ENCODE peak calls at places on chromosomes 2 and 18, in nine cellular contexts. P is NT2/D1; D is CD8-positive, alpha-beta T cell; J is fibroblast of pulmonary artery; I is GM23338; Z is mesendoderm; C is breast epithelium; U is GM23248; E is kidney. W is an unnamed sample.

GRCh38 chr2:154837035-154837434 is 138.5 kb downstream of the KCNJ3 start:
- DNase-seq in P (no peak), D (no peak), J (no peak), I (no peak), Z (no peak), C (no peak), U (no peak), E (no peak), W (no peak)

GRCh38 chr2:179682756-179683155 is 178.7 kb downstream of the ZNF385B start:
- DNase-seq in P (no peak), D (no peak), J (no peak), I (no peak), Z (no peak), C (no peak), U (no peak), E (no peak), W (no peak)

GRCh38 chr2:38539086-38539485 is 63.6 kb downstream of the HNRNPLL start:
- DNase-seq in P (no peak), D (no peak), J (no peak), I (peak), Z (peak), C (no peak), U (no peak), E (no peak), W (no peak)

GRCh38 chr2:118667366-118667765 is 180.1 kb downstream of the EN1 start:
- DNase-seq in P (no peak), D (no peak), J (no peak), I (no peak), Z (no peak), C (no peak), U (peak), E (no peak), W (no peak)

GRCh38 chr2:9712263-9712662 is 81.5 kb upstream of the YWHAQ start:
- DNase-seq in P (no peak), D (no peak), J (no peak), I (no peak), Z (no peak), C (no peak), U (no peak), E (no peak), W (no peak)

GRCh38 chr2:85972355-85972754 is 83.6 kb upstream of the ST3GAL5 start:
- DNase-seq in P (no peak), D (no peak), J (no peak), I (no peak), Z (no peak), C (no peak), U (no peak), E (no peak), W (no peak)

GRCh38 chr2:48560546-48561209 is 30.7 kb downstream of the STON1 start:
- DNase-seq in P (peak), D (no peak), J (no peak), I (peak), Z (peak), C (no peak), U (no peak), E (no peak), W (no peak)

GRCh38 chr2:109632158-109632789 is 18.1 kb downstream of the SOWAHC start:
- DNase-seq in P (no peak), D (no peak), J (no peak), I (no peak), Z (no peak), C (no peak), U (no peak), E (no peak), W (no peak)

GRCh38 chr18:35005963-35006577 is 35.1 kb upstream of the MAPRE2 start:
- DNase-seq in P (peak), D (no peak), J (peak), I (peak), Z (peak), C (no peak), U (peak), E (no peak), W (peak)

GRCh38 chr2:149650006-149650405 is 62.4 kb upstream of the MMADHC start:
- DNase-seq in P (no peak), D (no peak), J (peak), I (no peak), Z (no peak), C (no peak), U (peak), E (no peak), W (peak)

GRCh38 chr2:71613953-71614925 is 160.9 kb downstream of the DYSF start:
- DNase-seq in P (no peak), D (no peak), J (no peak), I (no peak), Z (no peak), C (peak), U (no peak), E (peak), W (no peak)

GRCh38 chr2:68675470-68675869 is 32.1 kb downstream of the PROKR1 start:
- DNase-seq in P (no peak), D (no peak), J (no peak), I (no peak), Z (no peak), C (no peak), U (no peak), E (no peak), W (no peak)
- H3K4me3 ChIP-seq in P (no peak), D (no peak), J (no peak), I (no peak), Z (no peak), C (no peak), U (no peak), E (no peak), W (no peak)

GRCh38 chr18:11040823-11041712 is 108.3 kb downstream of the PIEZO2 start:
- DNase-seq in P (peak), D (no peak), J (peak), I (peak), Z (peak), C (no peak), U (peak), E (no peak), W (peak)
- H3K4me3 ChIP-seq in P (no peak), D (no peak), J (no peak), I (no peak), Z (no peak), C (no peak), U (no peak), E (no peak), W (no peak)

GRCh38 chr2:49972699-49973098 is 818.4 kb upstream of the FSHR start:
- DNase-seq in P (peak), D (no peak), J (no peak), I (peak), Z (peak), C (no peak), U (no peak), E (no peak), W (no peak)

GRCh38 chr2:49971453-49971852 is 817.1 kb upstream of the FSHR start:
- DNase-seq in P (no peak), D (no peak), J (no peak), I (no peak), Z (no peak), C (no peak), U (no peak), E (no peak), W (no peak)

GRCh38 chr2:49978341-49978740 is 824.0 kb upstream of the FSHR start:
- DNase-seq in P (no peak), D (no peak), J (no peak), I (peak), Z (no peak), C (no peak), U (no peak), E (no peak), W (no peak)

GRCh38 chr2:49973917-49974368 is 819.6 kb upstream of the FSHR start:
- DNase-seq in P (no peak), D (peak), J (peak), I (peak), Z (peak), C (peak), U (peak), E (peak), W (peak)
- H3K4me3 ChIP-seq in P (no peak), D (peak), J (peak), I (peak), Z (no peak), C (peak), U (peak), E (peak), W (no peak)

GRCh38 chr2:181235683-181236459 is 221.3 kb upstream of the ITGA4 start:
- DNase-seq in P (no peak), D (no peak), J (no peak), I (no peak), Z (no peak), C (no peak), U (no peak), E (no peak), W (no peak)

GRCh38 chr2:181234429-181235410 is 222.5 kb upstream of the ITGA4 start:
- DNase-seq in P (no peak), D (no peak), J (no peak), I (no peak), Z (peak), C (no peak), U (no peak), E (no peak), W (no peak)

GRCh38 chr2:181231151-181231550 is 226.0 kb upstream of the ITGA4 start:
- DNase-seq in P (no peak), D (no peak), J (no peak), I (peak), Z (peak), C (no peak), U (peak), E (no peak), W (no peak)

GRCh38 chr2:181228661-181229060 is 228.5 kb upstream of the ITGA4 start:
- DNase-seq in P (no peak), D (no peak), J (no peak), I (no peak), Z (no peak), C (no peak), U (no peak), E (no peak), W (no peak)

GRCh38 chr2:181231886-181232644 is 225.1 kb upstream of the ITGA4 start:
- DNase-seq in P (no peak), D (no peak), J (no peak), I (no peak), Z (no peak), C (no peak), U (peak), E (no peak), W (peak)
- H3K4me3 ChIP-seq in P (no peak), D (no peak), J (no peak), I (no peak), Z (no peak), C (no peak), U (no peak), E (no peak), W (no peak)

GRCh38 chr2:96819101-96819875 is 3.2 kb downstream of the CNNM3 start:
- DNase-seq in P (no peak), D (no peak), J (no peak), I (no peak), Z (peak), C (no peak), U (no peak), E (peak), W (no peak)
- H3K4me3 ChIP-seq in P (no peak), D (no peak), J (no peak), I (peak), Z (no peak), C (no peak), U (no peak), E (peak), W (no peak)

GRCh38 chr2:33144243-33144642 is 197.5 kb downstream of the LTBP1 start:
- DNase-seq in P (no peak), D (no peak), J (peak), I (no peak), Z (no peak), C (no peak), U (no peak), E (no peak), W (peak)

GRCh38 chr2:33141476-33141875 is 194.7 kb downstream of the LTBP1 start:
- DNase-seq in P (no peak), D (no peak), J (no peak), I (no peak), Z (no peak), C (no peak), U (no peak), E (no peak), W (no peak)

GRCh38 chr2:33145459-33145858 is 198.7 kb downstream of the LTBP1 start:
- DNase-seq in P (no peak), D (no peak), J (peak), I (no peak), Z (no peak), C (no peak), U (peak), E (no peak), W (peak)

GRCh38 chr2:33146112-33146511 is 199.4 kb downstream of the LTBP1 start:
- DNase-seq in P (no peak), D (no peak), J (peak), I (no peak), Z (no peak), C (no peak), U (peak), E (no peak), W (peak)

GRCh38 chr2:33142874-33143273 is 196.1 kb downstream of the LTBP1 start:
- DNase-seq in P (no peak), D (no peak), J (no peak), I (no peak), Z (no peak), C (no peak), U (no peak), E (no peak), W (peak)
- H3K4me3 ChIP-seq in P (no peak), D (no peak), J (no peak), I (no peak), Z (no peak), C (no peak), U (no peak), E (no peak), W (no peak)

GRCh38 chr2:236895497-236895896 is 190.2 kb upstream of the COPS8 start:
- DNase-seq in P (no peak), D (no peak), J (no peak), I (no peak), Z (no peak), C (no peak), U (no peak), E (no peak), W (no peak)

GRCh38 chr2:236889791-236890704 is 195.6 kb upstream of the COPS8 start:
- DNase-seq in P (no peak), D (no peak), J (no peak), I (no peak), Z (peak), C (no peak), U (no peak), E (no peak), W (no peak)

GRCh38 chr2:236896677-236897076 is 189.0 kb upstream of the COPS8 start:
- DNase-seq in P (no peak), D (no peak), J (no peak), I (no peak), Z (no peak), C (no peak), U (no peak), E (no peak), W (no peak)

GRCh38 chr2:236892721-236893120 is 193.0 kb upstream of the COPS8 start:
- DNase-seq in P (no peak), D (no peak), J (no peak), I (no peak), Z (no peak), C (no peak), U (no peak), E (no peak), W (no peak)

GRCh38 chr2:236894791-236895190 is 190.9 kb upstream of the COPS8 start:
- DNase-seq in P (no peak), D (no peak), J (no peak), I (no peak), Z (no peak), C (no peak), U (no peak), E (no peak), W (no peak)
- H3K4me3 ChIP-seq in P (no peak), D (no peak), J (no peak), I (no peak), Z (no peak), C (no peak), U (no peak), E (no peak), W (no peak)

DNA sequence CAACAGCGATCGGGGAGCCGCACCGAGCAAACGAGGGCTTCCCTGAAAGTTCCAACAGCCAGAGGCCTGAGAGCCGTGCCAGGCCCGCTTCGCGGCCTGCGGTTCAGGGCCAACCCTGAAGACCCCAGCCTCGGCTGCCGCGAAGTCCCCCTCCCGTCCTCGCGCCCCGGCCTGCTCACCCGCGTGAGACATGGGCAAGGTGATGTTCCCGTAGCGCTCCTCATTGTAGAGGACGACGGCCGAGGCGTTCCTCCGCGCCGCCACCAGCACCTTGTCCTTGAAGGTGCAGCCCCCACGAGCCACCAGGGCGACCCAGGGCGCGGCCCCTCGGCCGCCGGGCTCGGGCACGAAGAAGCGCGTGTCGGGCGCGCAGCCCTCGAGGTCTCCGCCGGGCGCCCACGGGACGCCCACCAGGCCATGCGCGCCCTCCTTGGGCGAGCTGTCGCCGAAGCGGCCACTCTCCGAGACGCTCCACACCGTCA is 510 bp downstream of the RNF149 start:
- DNase-seq in P (no peak), D (no peak), J (peak), I (peak), Z (peak), C (no peak), U (peak), E (no peak), W (peak)
- H3K4me3 ChIP-seq in P (peak), D (peak), J (peak), I (peak), Z (peak), C (peak), U (peak), E (peak), W (peak)